ENCODE peak calls at places on chromosomes 1 and 21, in five cellular contexts. One of them, this sample, is unnamed. For H3K27me3, the result is how much of the 10 kb centered on the place peaks cover.

GRCh38 chr1:109397451-109398342 is at the start of gene SORT1:
- DNase-seq in mesendoderm: peak
- DNase-seq in vagina: no peak
- DNase-seq in kidney epithelial cell: peak
- DNase-seq in adipocyte: peak
- DNase-seq in this sample: peak

GRCh38 chr1:7594002-7594713 is 176.9 kb upstream of the VAMP3 start:
- DNase-seq in vagina: no peak
- DNase-seq in mesendoderm: no peak
- DNase-seq in adipocyte: no peak
- DNase-seq in kidney epithelial cell: no peak
- DNase-seq in this sample: no peak

GRCh38 chr21:26079376-26079775 is 91.2 kb downstream of the APP start:
- DNase-seq in mesendoderm: no peak
- DNase-seq in adipocyte: no peak
- DNase-seq in vagina: no peak
- DNase-seq in kidney epithelial cell: no peak
- DNase-seq in this sample: no peak

GRCh38 chr1:9455487-9456237 is 83.6 kb upstream of the SLC25A33 start:
- DNase-seq in adipocyte: peak
- DNase-seq in kidney epithelial cell: no peak
- DNase-seq in vagina: no peak
- DNase-seq in mesendoderm: peak
- DNase-seq in this sample: no peak

GRCh38 chr1:28915036-28915895 is 897 bp downstream of the EPB41 start:
- DNase-seq in adipocyte: peak
- DNase-seq in vagina: no peak
- DNase-seq in mesendoderm: peak
- DNase-seq in kidney epithelial cell: no peak
- DNase-seq in this sample: no peak

GRCh38 chr1:42955311-42956063 is 3.2 kb downstream of the SLC2A1 start:
- DNase-seq in mesendoderm: no peak
- DNase-seq in vagina: no peak
- DNase-seq in kidney epithelial cell: no peak
- DNase-seq in adipocyte: no peak
- DNase-seq in this sample: no peak

GRCh38 chr1:166703726-166704220 is 135.5 kb upstream of the POGK start:
- DNase-seq in kidney epithelial cell: no peak
- DNase-seq in mesendoderm: no peak
- DNase-seq in adipocyte: no peak
- DNase-seq in vagina: no peak
- DNase-seq in this sample: no peak

GRCh38 chr1:209506101-209506500 is 77.4 kb upstream of the CAMK1G start:
- DNase-seq in adipocyte: no peak
- DNase-seq in kidney epithelial cell: no peak
- DNase-seq in vagina: no peak
- DNase-seq in mesendoderm: peak
- DNase-seq in this sample: no peak

GRCh38 chr1:7698666-7699065 is 72.4 kb upstream of the VAMP3 start:
- DNase-seq in mesendoderm: no peak
- DNase-seq in kidney epithelial cell: no peak
- DNase-seq in adipocyte: no peak
- DNase-seq in vagina: no peak
- DNase-seq in this sample: no peak

GRCh38 chr1:111736548-111737215 is 2.5 kb downstream of the INKA2 start:
- DNase-seq in vagina: no peak
- DNase-seq in mesendoderm: no peak
- DNase-seq in kidney epithelial cell: no peak
- DNase-seq in adipocyte: no peak
- DNase-seq in this sample: no peak

GRCh38 chr1:183697814-183698590 is 44.9 kb upstream of the APOBEC4 start:
- DNase-seq in vagina: no peak
- DNase-seq in mesendoderm: no peak
- DNase-seq in kidney epithelial cell: no peak
- DNase-seq in adipocyte: no peak
- DNase-seq in this sample: no peak

GRCh38 chr1:1858382-1859086 is 32.4 kb downstream of the GNB1 start:
- DNase-seq in adipocyte: peak
- DNase-seq in mesendoderm: peak
- DNase-seq in vagina: no peak
- DNase-seq in kidney epithelial cell: no peak
- DNase-seq in this sample: peak

GRCh38 chr21:45559216-45560105 is 17.2 kb upstream of the SLC19A1 start:
- DNase-seq in mesendoderm: no peak
- DNase-seq in vagina: no peak
- DNase-seq in adipocyte: no peak
- DNase-seq in kidney epithelial cell: no peak
- DNase-seq in this sample: no peak

GRCh38 chr1:185823471-185823870 is 89.3 kb downstream of the HMCN1 start:
- DNase-seq in mesendoderm: no peak
- DNase-seq in vagina: no peak
- DNase-seq in kidney epithelial cell: no peak
- DNase-seq in adipocyte: peak
- DNase-seq in this sample: no peak

GRCh38 chr1:226404063-226404903 is 3.6 kb downstream of the PARP1 start:
- DNase-seq in mesendoderm: peak
- DNase-seq in kidney epithelial cell: no peak
- DNase-seq in adipocyte: peak
- DNase-seq in vagina: no peak
- DNase-seq in this sample: no peak

GRCh38 chr1:234875953-234876814 is 252.5 kb downstream of the TOMM20 start:
- DNase-seq in mesendoderm: no peak
- DNase-seq in kidney epithelial cell: no peak
- DNase-seq in adipocyte: peak
- DNase-seq in vagina: no peak
- DNase-seq in this sample: no peak

GRCh38 chr1:79188371-79188770 is 181.8 kb upstream of the ADGRL4 start:
- DNase-seq in adipocyte: peak
- DNase-seq in kidney epithelial cell: no peak
- DNase-seq in mesendoderm: no peak
- DNase-seq in vagina: no peak
- DNase-seq in this sample: no peak

GRCh38 chr1:113652773-113653172 is 106.5 kb downstream of the PHTF1 start:
- DNase-seq in adipocyte: no peak
- DNase-seq in kidney epithelial cell: no peak
- DNase-seq in mesendoderm: no peak
- DNase-seq in vagina: no peak
- DNase-seq in this sample: no peak

GRCh38 chr1:96872757-96873156 is 151.2 kb downstream of the PTBP2 start:
- DNase-seq in vagina: no peak
- DNase-seq in kidney epithelial cell: no peak
- DNase-seq in adipocyte: no peak
- DNase-seq in mesendoderm: peak
- DNase-seq in this sample: no peak

GRCh38 chr1:236141447-236142357 is 637 bp upstream of the GPR137B start:
- DNase-seq in adipocyte: peak
- DNase-seq in vagina: no peak
- DNase-seq in mesendoderm: peak
- DNase-seq in kidney epithelial cell: no peak
- DNase-seq in this sample: peak

GRCh38 chr21:16358021-16358420 is 628.2 kb downstream of the USP25 start:
- DNase-seq in kidney epithelial cell: no peak
- DNase-seq in mesendoderm: no peak
- DNase-seq in adipocyte: no peak
- DNase-seq in vagina: no peak
- DNase-seq in this sample: no peak

DNA sequence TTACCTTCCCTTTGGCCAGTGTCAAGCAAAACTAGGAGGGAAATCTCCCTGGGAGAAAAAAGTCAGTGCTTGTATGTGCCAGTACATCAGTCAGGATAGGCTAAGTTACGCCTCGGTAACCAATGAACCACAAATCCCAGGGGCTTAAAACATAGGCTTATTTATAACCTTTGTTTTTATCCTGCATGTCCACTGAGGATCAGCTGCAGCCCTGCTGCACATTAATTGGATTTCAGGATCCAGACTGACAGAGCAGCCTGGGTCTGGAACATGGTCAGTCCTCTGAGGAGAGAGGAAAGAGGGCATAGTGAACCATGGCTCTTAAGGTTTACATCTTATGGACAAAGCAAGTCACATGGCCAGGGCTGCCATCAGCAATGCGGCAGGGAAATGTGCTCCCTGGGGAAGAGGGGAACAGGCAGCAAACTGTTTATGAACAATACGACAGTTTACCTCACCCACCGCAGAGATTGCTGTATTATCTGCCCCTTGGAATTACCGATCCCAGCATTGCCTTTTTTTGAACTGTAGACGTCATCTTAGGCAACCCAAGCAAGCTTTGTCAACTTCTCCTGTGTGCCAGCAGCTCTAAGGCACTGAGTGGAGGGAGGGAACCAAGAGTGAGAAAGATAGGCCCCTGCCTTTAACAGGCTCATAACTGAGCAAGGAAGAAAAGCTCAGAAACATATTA is 9.1 kb upstream of the SPRR4 start:
- DNase-seq in vagina: no peak
- DNase-seq in mesendoderm: no peak
- DNase-seq in adipocyte: no peak
- DNase-seq in kidney epithelial cell: no peak
- DNase-seq in this sample: no peak
- H3K4me3 ChIP-seq in vagina: no peak
- H3K4me3 ChIP-seq in mesendoderm: no peak
- H3K4me3 ChIP-seq in adipocyte: no peak
- H3K4me3 ChIP-seq in kidney epithelial cell: no peak
- H3K4me3 ChIP-seq in this sample: no peak

GRCh38 chr1:90722874-90723273 is 5.8 kb upstream of the BARHL2 start:
- DNase-seq in adipocyte: no peak
- DNase-seq in kidney epithelial cell: no peak
- DNase-seq in mesendoderm: no peak
- DNase-seq in vagina: peak
- DNase-seq in this sample: no peak
- H3K27me3 ChIP-seq in adipocyte: half or more
- H3K27me3 ChIP-seq in kidney epithelial cell: half or more
- H3K27me3 ChIP-seq in mesendoderm: half or more
- H3K27me3 ChIP-seq in vagina: under half
- H3K27me3 ChIP-seq in this sample: half or more

DNA sequence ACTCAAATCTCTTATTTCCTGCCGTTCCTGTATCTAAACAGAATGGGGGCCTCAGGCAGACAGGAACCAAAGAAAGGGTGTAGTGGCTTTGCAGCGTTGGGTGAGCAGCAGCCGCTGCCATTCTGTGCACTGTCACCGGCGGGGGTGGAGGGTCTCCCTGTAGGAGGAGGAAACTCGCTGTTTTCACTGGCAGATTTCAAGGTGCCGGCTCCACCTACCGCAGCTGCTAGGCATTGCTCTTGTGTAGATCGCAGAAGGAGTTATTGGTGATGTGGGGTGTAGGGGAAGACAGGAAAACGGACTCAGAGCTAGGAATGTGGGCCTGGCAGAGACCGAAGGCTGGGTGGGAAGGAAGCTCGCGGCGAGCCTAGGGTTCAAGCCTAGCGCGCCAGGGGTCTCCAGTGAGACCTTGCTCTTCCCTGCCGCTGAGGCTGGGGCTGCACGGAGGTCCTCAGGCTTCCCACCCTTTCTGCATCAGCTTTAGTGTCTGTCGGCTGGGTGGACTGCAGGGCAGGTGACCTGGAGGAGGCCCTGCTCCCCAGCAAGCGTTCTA is 20.8 kb downstream of the ATP5PO start:
- DNase-seq in vagina: no peak
- DNase-seq in mesendoderm: peak
- DNase-seq in kidney epithelial cell: peak
- DNase-seq in adipocyte: peak
- DNase-seq in this sample: peak
- H3K4me3 ChIP-seq in vagina: peak
- H3K4me3 ChIP-seq in mesendoderm: no peak
- H3K4me3 ChIP-seq in kidney epithelial cell: peak
- H3K4me3 ChIP-seq in adipocyte: peak
- H3K4me3 ChIP-seq in this sample: peak

GRCh38 chr21:33033094-33033951 is 7.6 kb downstream of the OLIG2 start:
- DNase-seq in adipocyte: no peak
- DNase-seq in mesendoderm: no peak
- DNase-seq in kidney epithelial cell: no peak
- DNase-seq in vagina: no peak
- DNase-seq in this sample: no peak
- H3K27me3 ChIP-seq in adipocyte: half or more
- H3K27me3 ChIP-seq in mesendoderm: half or more
- H3K27me3 ChIP-seq in kidney epithelial cell: half or more
- H3K27me3 ChIP-seq in vagina: under half
- H3K27me3 ChIP-seq in this sample: under half

GRCh38 chr1:116769994-116770393 is 15.8 kb downstream of the CD2 start:
- DNase-seq in kidney epithelial cell: no peak
- DNase-seq in adipocyte: no peak
- DNase-seq in vagina: no peak
- DNase-seq in mesendoderm: no peak
- DNase-seq in this sample: no peak

GRCh38 chr1:116769050-116769449 is 14.8 kb downstream of the CD2 start:
- DNase-seq in vagina: no peak
- DNase-seq in mesendoderm: no peak
- DNase-seq in kidney epithelial cell: no peak
- DNase-seq in adipocyte: no peak
- DNase-seq in this sample: no peak

GRCh38 chr1:116768416-116768815 is 14.2 kb downstream of the CD2 start:
- DNase-seq in mesendoderm: no peak
- DNase-seq in vagina: no peak
- DNase-seq in kidney epithelial cell: no peak
- DNase-seq in adipocyte: no peak
- DNase-seq in this sample: no peak

GRCh38 chr1:116770625-116771024 is 16.4 kb downstream of the CD2 start:
- DNase-seq in kidney epithelial cell: no peak
- DNase-seq in mesendoderm: no peak
- DNase-seq in adipocyte: no peak
- DNase-seq in vagina: no peak
- DNase-seq in this sample: no peak

DNA sequence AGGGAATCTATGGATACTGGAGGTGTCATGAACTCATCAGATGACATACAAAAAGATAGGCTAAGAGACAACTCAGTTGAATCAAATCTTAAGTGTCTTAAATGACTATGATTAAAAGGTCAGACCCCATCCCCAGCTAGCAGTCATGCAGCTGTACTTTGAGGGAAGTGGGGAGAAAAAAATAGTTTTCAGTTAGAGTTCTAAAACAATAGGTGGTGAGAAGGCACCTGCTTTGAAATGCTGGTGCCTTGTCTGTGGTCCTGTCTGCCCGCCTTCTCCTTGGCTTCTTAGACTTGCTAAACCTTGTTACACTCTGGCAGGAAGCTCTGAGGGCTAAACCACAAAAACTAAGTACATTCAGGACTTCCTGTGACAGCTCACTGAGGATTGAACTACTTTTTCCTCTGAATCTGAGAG is 15.3 kb downstream of the CD2 start:
- DNase-seq in adipocyte: no peak
- DNase-seq in kidney epithelial cell: no peak
- DNase-seq in vagina: no peak
- DNase-seq in mesendoderm: no peak
- DNase-seq in this sample: no peak
- H3K4me3 ChIP-seq in adipocyte: no peak
- H3K4me3 ChIP-seq in kidney epithelial cell: no peak
- H3K4me3 ChIP-seq in vagina: no peak
- H3K4me3 ChIP-seq in mesendoderm: no peak
- H3K4me3 ChIP-seq in this sample: no peak

GRCh38 chr1:147077081-147077480 is 95.2 kb downstream of the PRKAB2 start:
- DNase-seq in adipocyte: no peak
- DNase-seq in mesendoderm: no peak
- DNase-seq in vagina: no peak
- DNase-seq in kidney epithelial cell: no peak
- DNase-seq in this sample: no peak
- H3K27me3 ChIP-seq in adipocyte: half or more
- H3K27me3 ChIP-seq in mesendoderm: half or more
- H3K27me3 ChIP-seq in vagina: under half
- H3K27me3 ChIP-seq in kidney epithelial cell: half or more
- H3K27me3 ChIP-seq in this sample: half or more